ENCODE peak calls at places on chromosomes 6 and 20, in ten cellular contexts. H, N, M, T, U, B, F, Y, O and I are unnamed samples.

GRCh38 chr6:106702451-106703110 is 73.2 kb downstream of the QRSL1 start:
- DNase-seq in H (no peak), N (no peak), M (no peak), T (no peak), U (no peak), B (no peak), F (peak), Y (no peak), O (no peak), I (no peak)

GRCh38 chr6:3355358-3356055 is 96.8 kb downstream of the PSMG4 start:
- DNase-seq in H (no peak), N (peak), M (no peak), T (no peak), U (no peak), B (no peak), F (no peak), Y (no peak), O (no peak), I (no peak)

GRCh38 chr6:111810321-111811235 is 62.7 kb downstream of the FYN start:
- DNase-seq in H (no peak), N (no peak), M (no peak), T (no peak), U (no peak), B (no peak), F (no peak), Y (no peak), O (no peak), I (no peak)

GRCh38 chr6:43127180-43127579 is 43.9 kb upstream of the SRF start:
- DNase-seq in H (no peak), N (no peak), M (no peak), T (no peak), U (no peak), B (no peak), F (no peak), Y (no peak), O (no peak), I (no peak)

GRCh38 chr6:152948150-152948768 is 34.6 kb downstream of the FBXO5 start:
- DNase-seq in H (peak), N (no peak), M (peak), T (no peak), U (no peak), B (peak), F (peak), Y (peak), O (peak), I (no peak)

GRCh38 chr20:61821698-61822097 is 244.0 kb downstream of the TAF4 start:
- DNase-seq in H (no peak), N (no peak), M (no peak), T (no peak), U (no peak), B (no peak), F (no peak), Y (no peak), O (no peak), I (no peak)

GRCh38 chr6:129844118-129844891 is 16.8 kb downstream of the TMEM244 start:
- DNase-seq in H (no peak), N (no peak), M (no peak), T (no peak), U (peak), B (peak), F (no peak), Y (peak), O (peak), I (no peak)

GRCh38 chr6:118917550-118918321 is 17.2 kb downstream of the MCM9 start:
- DNase-seq in H (no peak), N (no peak), M (no peak), T (no peak), U (no peak), B (no peak), F (no peak), Y (no peak), O (no peak), I (no peak)

GRCh38 chr20:46058656-46059281 is 29.8 kb downstream of the SLC12A5 start:
- DNase-seq in H (no peak), N (no peak), M (no peak), T (no peak), U (peak), B (no peak), F (no peak), Y (no peak), O (no peak), I (no peak)

GRCh38 chr6:14924126-14925024 is 321.5 kb upstream of the JARID2 start:
- DNase-seq in H (no peak), N (no peak), M (peak), T (no peak), U (peak), B (no peak), F (no peak), Y (no peak), O (no peak), I (no peak)

GRCh38 chr6:12014027-12014872 is 2.1 kb downstream of the HIVEP1 start:
- DNase-seq in H (no peak), N (no peak), M (no peak), T (no peak), U (no peak), B (peak), F (no peak), Y (peak), O (no peak), I (no peak)

GRCh38 chr20:35294293-35294685 is 2.1 kb upstream of the FAM83C start:
- DNase-seq in H (no peak), N (no peak), M (no peak), T (no peak), U (no peak), B (no peak), F (no peak), Y (no peak), O (no peak), I (no peak)

GRCh38 chr6:108526739-108527174 is 34.0 kb upstream of the FOXO3 start:
- DNase-seq in H (peak), N (no peak), M (peak), T (no peak), U (no peak), B (peak), F (peak), Y (peak), O (peak), I (no peak)

GRCh38 chr6:75657327-75657726 is 55.6 kb downstream of the SENP6 start:
- DNase-seq in H (no peak), N (no peak), M (no peak), T (no peak), U (no peak), B (no peak), F (no peak), Y (no peak), O (no peak), I (no peak)
- TF ChIP-seq CTCF in H (no peak), N (no peak), M (no peak), T (no peak), U (no peak), B (no peak), F (no peak), Y (no peak), O (no peak), I (no peak)

GRCh38 chr6:146901940-146902816 is 302.0 kb upstream of the STXBP5 start:
- DNase-seq in H (no peak), N (no peak), M (no peak), T (no peak), U (no peak), B (peak), F (no peak), Y (peak), O (peak), I (no peak)
- TF ChIP-seq CTCF in H (no peak), N (no peak), M (peak), T (no peak), U (no peak), B (peak), F (no peak), Y (peak), O (peak), I (peak)

GRCh38 chr20:1041845-1042390 is 39.8 kb upstream of the RSPO4 start:
- DNase-seq in H (no peak), N (no peak), M (no peak), T (no peak), U (no peak), B (no peak), F (no peak), Y (no peak), O (no peak), I (no peak)

GRCh38 chr20:1050440-1050839 is 48.3 kb upstream of the RSPO4 start:
- DNase-seq in H (no peak), N (no peak), M (no peak), T (no peak), U (no peak), B (no peak), F (no peak), Y (no peak), O (no peak), I (no peak)

GRCh38 chr20:1045860-1046418 is 43.8 kb upstream of the RSPO4 start:
- DNase-seq in H (no peak), N (no peak), M (no peak), T (no peak), U (no peak), B (no peak), F (no peak), Y (no peak), O (no peak), I (no peak)
- TF ChIP-seq CTCF in H (no peak), N (no peak), M (no peak), T (no peak), U (no peak), B (no peak), F (no peak), Y (no peak), O (no peak), I (no peak)

GRCh38 chr20:59495166-59495565 is 109.2 kb upstream of the PHACTR3 start:
- DNase-seq in H (no peak), N (no peak), M (no peak), T (no peak), U (no peak), B (no peak), F (no peak), Y (no peak), O (no peak), I (no peak)

GRCh38 chr20:59498291-59498690 is 106.0 kb upstream of the PHACTR3 start:
- DNase-seq in H (no peak), N (peak), M (no peak), T (no peak), U (no peak), B (no peak), F (no peak), Y (no peak), O (no peak), I (no peak)

GRCh38 chr20:59499863-59500262 is 104.5 kb upstream of the PHACTR3 start:
- DNase-seq in H (no peak), N (no peak), M (no peak), T (no peak), U (no peak), B (no peak), F (no peak), Y (no peak), O (no peak), I (no peak)

GRCh38 chr20:59493926-59494325 is 110.4 kb upstream of the PHACTR3 start:
- DNase-seq in H (no peak), N (no peak), M (no peak), T (no peak), U (no peak), B (no peak), F (no peak), Y (no peak), O (no peak), I (no peak)

GRCh38 chr20:59495894-59496510 is 108.3 kb upstream of the PHACTR3 start:
- DNase-seq in H (peak), N (no peak), M (peak), T (peak), U (peak), B (peak), F (peak), Y (peak), O (peak), I (no peak)
- TF ChIP-seq CTCF in H (peak), N (peak), M (peak), T (peak), U (peak), B (peak), F (peak), Y (peak), O (peak), I (peak)

GRCh38 chr6:89385156-89385667 is 26.9 kb downstream of the RRAGD start:
- DNase-seq in H (no peak), N (no peak), M (no peak), T (no peak), U (no peak), B (peak), F (peak), Y (peak), O (peak), I (no peak)

GRCh38 chr6:89386917-89387491 is 25.1 kb downstream of the RRAGD start:
- DNase-seq in H (no peak), N (no peak), M (no peak), T (no peak), U (no peak), B (no peak), F (no peak), Y (no peak), O (no peak), I (no peak)

GRCh38 chr6:89385846-89386245 is 26.2 kb downstream of the RRAGD start:
- DNase-seq in H (no peak), N (no peak), M (no peak), T (no peak), U (no peak), B (no peak), F (no peak), Y (no peak), O (no peak), I (no peak)

GRCh38 chr6:89388846-89389245 is 23.2 kb downstream of the RRAGD start:
- DNase-seq in H (no peak), N (no peak), M (no peak), T (no peak), U (no peak), B (no peak), F (no peak), Y (no peak), O (no peak), I (no peak)

GRCh38 chr6:89387516-89388222 is 24.4 kb downstream of the RRAGD start:
- DNase-seq in H (no peak), N (no peak), M (no peak), T (no peak), U (no peak), B (no peak), F (peak), Y (no peak), O (no peak), I (no peak)
- TF ChIP-seq CTCF in H (no peak), N (no peak), M (no peak), T (no peak), U (no peak), B (no peak), F (no peak), Y (no peak), O (no peak), I (no peak)

DNA sequence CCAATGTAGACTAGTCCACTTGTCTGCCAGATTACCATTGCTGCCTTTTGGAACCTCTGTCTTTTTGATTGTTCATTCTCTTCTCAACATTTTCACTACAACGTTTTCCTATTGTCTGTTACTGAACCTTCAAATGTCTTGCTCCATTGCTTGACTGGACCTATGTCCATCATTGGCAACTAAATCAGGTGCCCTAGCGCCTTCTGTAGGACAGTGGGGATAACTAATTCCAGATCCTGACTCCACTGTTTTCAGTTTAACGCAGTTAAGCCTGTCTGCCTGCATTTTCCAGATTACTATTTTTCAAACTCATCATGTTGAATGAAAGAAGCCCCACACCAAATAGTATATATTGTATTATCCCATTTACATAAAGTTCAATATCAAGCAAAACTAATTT is 433.6 kb downstream of the RNF144B start:
- DNase-seq in H (no peak), N (no peak), M (no peak), T (no peak), U (no peak), B (no peak), F (no peak), Y (no peak), O (no peak), I (no peak)
- TF ChIP-seq CTCF in H (no peak), N (no peak), M (no peak), T (no peak), U (no peak), B (no peak), F (no peak), Y (no peak), O (no peak), I (no peak)

GRCh38 chr6:52098649-52099184 is 11.3 kb upstream of the PKHD1 start:
- DNase-seq in H (no peak), N (no peak), M (no peak), T (no peak), U (no peak), B (no peak), F (no peak), Y (peak), O (no peak), I (no peak)
- TF ChIP-seq CTCF in H (no peak), N (peak), M (no peak), T (no peak), U (no peak), B (no peak), F (no peak), Y (no peak), O (no peak), I (no peak)